ENCODE peak calls at places on chromosomes 16 and 17, in nine cellular contexts. S is transverse colon, I is stomach, F is upper lobe of left lung, A is adrenal gland, K is tibial nerve, T is endothelial cell of umbilical vein, L is breast epithelium, C is suprapubic skin. G is an unnamed sample.

GRCh38 chr16:58937661-58938060 is 203.5 kb upstream of the GOT2 start:
- DNase-seq in S (no peak), I (no peak), F (no peak), A (no peak), K (no peak), T (no peak), L (no peak), C (no peak), G (no peak)

GRCh38 chr17:15307686-15308085 is 33.7 kb downstream of the TEKT3 start:
- DNase-seq in S (peak; percentile 41), I (no peak), F (no peak), A (no peak), K (no peak), T (no peak), L (no peak), C (no peak), G (no peak)

GRCh38 chr16:85353839-85354622 is 241.8 kb upstream of the CIBAR2 start:
- DNase-seq in S (peak; percentile 76), I (peak; percentile 82), F (peak; percentile 91), A (no peak), K (no peak), T (no peak), L (peak; percentile 86), C (no peak), G (no peak)

GRCh38 chr17:60390881-60391418 is 983 bp downstream of the USP32 start:
- DNase-seq in S (peak; percentile 38), I (peak; percentile 30), F (peak; percentile 44), A (peak; percentile 73), K (no peak), T (peak; percentile 81), L (no peak), C (no peak), G (peak; percentile 29)

GRCh38 chr16:1481906-1482835 is 6.6 kb downstream of the PTX4 start:
- DNase-seq in S (no peak), I (no peak), F (no peak), A (no peak), K (no peak), T (no peak), L (no peak), C (no peak), G (no peak)

GRCh38 chr16:50373780-50374179 is 5.0 kb upstream of the BRD7 start:
- DNase-seq in S (no peak), I (no peak), F (no peak), A (no peak), K (no peak), T (no peak), L (no peak), C (no peak), G (no peak)

GRCh38 chr16:72723781-72724180 is 324.1 kb downstream of the ZFHX3 start:
- DNase-seq in S (no peak), I (no peak), F (no peak), A (no peak), K (no peak), T (no peak), L (no peak), C (no peak), G (no peak)

GRCh38 chr16:785563-786535 is 2.3 kb downstream of the RPUSD1 start:
- DNase-seq in S (peak; percentile 76), I (peak; percentile 82), F (peak; percentile 70), A (peak; percentile 83), K (peak; percentile 32), T (peak; percentile 26), L (peak; percentile 79), C (peak; percentile 88), G (peak; percentile 75)

GRCh38 chr17:16243811-16244567 is 27.0 kb downstream of the PIGL start:
- DNase-seq in S (peak; percentile 23), I (no peak), F (no peak), A (no peak), K (no peak), T (no peak), L (no peak), C (no peak), G (no peak)

GRCh38 chr17:55889271-55889670 is 138.4 kb downstream of the PCTP start:
- DNase-seq in S (no peak), I (no peak), F (no peak), A (no peak), K (no peak), T (no peak), L (no peak), C (no peak), G (no peak)

GRCh38 chr16:68423771-68424170 is 24.5 kb downstream of the SMPD3 start:
- DNase-seq in S (no peak), I (no peak), F (no peak), A (no peak), K (no peak), T (no peak), L (peak; percentile 25), C (no peak), G (no peak)

GRCh38 chr16:4319454-4319853 is 3.6 kb downstream of the GLIS2 start:
- DNase-seq in S (peak; percentile 59), I (peak; percentile 46), F (peak; percentile 62), A (no peak), K (no peak), T (no peak), L (no peak), C (no peak), G (no peak)

GRCh38 chr16:68319185-68319908 is 8.5 kb downstream of the PRMT7 start:
- DNase-seq in S (no peak), I (no peak), F (peak; percentile 36), A (no peak), K (no peak), T (no peak), L (no peak), C (no peak), G (no peak)

GRCh38 chr17:75250009-75250471 is 11.4 kb downstream of the GGA3 start:
- DNase-seq in S (peak; percentile 57), I (peak; percentile 40), F (no peak), A (no peak), K (no peak), T (peak; percentile 85), L (no peak), C (no peak), G (no peak)

GRCh38 chr17:7910281-7910680 is 5.8 kb downstream of the RNF227 start:
- DNase-seq in S (no peak), I (no peak), F (no peak), A (no peak), K (no peak), T (no peak), L (no peak), C (no peak), G (no peak)

GRCh38 chr17:7915611-7916382 is at the start of gene RNF227:
- DNase-seq in S (peak; percentile 94), I (peak; percentile 91), F (peak; percentile 93), A (peak; percentile 96), K (peak; percentile 85), T (peak; percentile 98), L (peak; percentile 90), C (peak; percentile 94), G (peak; percentile 89)

GRCh38 chr17:7914771-7915610 is 1.1 kb downstream of the RNF227 start:
- DNase-seq in S (peak; percentile 29), I (no peak), F (no peak), A (peak; percentile 78), K (no peak), T (peak; percentile 67), L (no peak), C (no peak), G (no peak)

GRCh38 chr17:7910711-7911110 is 5.4 kb downstream of the RNF227 start:
- DNase-seq in S (no peak), I (no peak), F (no peak), A (no peak), K (no peak), T (no peak), L (no peak), C (no peak), G (no peak)

GRCh38 chr17:7912927-7913524 is 3.1 kb downstream of the RNF227 start:
- DNase-seq in S (no peak), I (no peak), F (no peak), A (no peak), K (no peak), T (peak; percentile 70), L (no peak), C (no peak), G (no peak)
- TF ChIP-seq POLR2A in S (no peak), I (no peak), F (no peak), A (no peak), K (no peak), T (no peak), L (no peak), C (no peak), G (no peak)

GRCh38 chr16:15701975-15702970 is 52.2 kb downstream of the NDE1 start:
- DNase-seq in S (no peak), I (no peak), F (no peak), A (no peak), K (no peak), T (no peak), L (no peak), C (no peak), G (no peak)
- TF ChIP-seq CTCF in S (no peak), I (no peak), F (no peak), A (no peak), K (no peak), T (no peak), L (no peak), C (no peak), G (no peak)

DNA sequence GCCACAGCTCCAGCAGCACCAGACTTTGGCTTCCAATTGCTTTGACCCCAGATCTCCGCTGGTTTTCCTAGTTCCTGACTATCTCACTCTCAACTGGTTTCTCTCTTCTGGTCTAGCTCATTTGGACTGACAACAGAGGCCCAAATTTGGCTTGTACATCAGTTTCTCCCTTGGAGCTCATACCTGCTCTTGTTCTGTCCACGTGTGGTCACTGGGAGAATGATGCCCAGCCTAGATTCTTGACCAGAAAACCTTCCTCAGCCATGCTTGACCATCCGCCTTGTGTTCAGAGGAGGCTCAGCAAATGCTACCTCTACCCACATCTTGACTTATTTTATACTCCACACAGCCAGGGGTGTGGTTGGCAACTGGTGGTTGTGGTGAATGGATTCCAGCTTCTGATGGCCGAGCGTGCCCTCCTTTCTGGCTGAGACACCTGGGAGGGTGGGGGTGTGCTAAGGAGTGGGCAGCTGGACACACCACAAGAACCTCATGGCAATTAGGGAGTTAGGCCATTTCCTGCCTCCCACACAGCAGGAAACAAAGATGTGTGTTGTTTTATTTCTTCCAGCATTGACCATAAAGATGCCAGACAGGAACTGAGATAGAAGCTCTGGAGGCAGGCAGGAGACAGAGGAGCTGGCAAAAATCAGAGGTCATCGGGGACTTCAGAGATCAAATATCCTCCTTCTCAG is 93.8 kb upstream of the FAM20A start:
- DNase-seq in S (no peak), I (no peak), F (no peak), A (no peak), K (no peak), T (no peak), L (no peak), C (no peak), G (no peak)
- TF ChIP-seq POLR2A in S (no peak), I (no peak), F (no peak), A (no peak), K (no peak), T (no peak), L (no peak), C (no peak), G (no peak)

DNA sequence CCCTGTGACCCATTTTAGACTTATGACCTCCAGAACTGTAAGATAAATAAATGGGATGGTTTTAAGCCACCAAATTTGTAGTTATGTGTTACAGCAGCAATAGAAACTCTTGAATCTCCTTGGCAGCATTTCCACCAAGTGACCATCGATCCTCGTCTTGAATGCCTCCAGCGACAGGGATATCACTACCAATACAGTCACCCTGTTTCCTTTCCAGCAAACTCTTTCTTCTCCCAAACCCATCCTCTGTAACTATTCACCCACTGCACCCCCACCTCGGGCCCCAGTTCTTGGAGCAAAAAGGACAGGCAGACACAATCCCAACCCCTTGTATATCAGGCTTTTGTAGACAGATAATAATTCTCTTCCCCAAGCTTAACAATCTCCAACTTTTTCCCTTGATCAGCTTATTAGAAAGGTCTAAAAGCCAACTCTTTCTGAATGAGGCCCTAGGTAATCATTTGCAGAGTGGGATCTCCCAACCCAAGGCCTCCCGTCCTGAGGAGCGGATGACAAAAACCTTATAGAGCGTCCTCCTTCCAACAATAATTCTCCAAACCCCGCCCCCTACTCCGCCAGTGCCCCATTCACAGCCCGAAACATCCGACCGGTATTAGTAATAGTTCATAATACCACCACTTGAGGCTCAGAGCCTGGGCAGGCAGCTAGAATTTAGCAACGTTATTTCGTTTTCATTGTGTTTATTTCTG is 14.7 kb upstream of the PLLP start:
- DNase-seq in S (peak; percentile 50), I (peak; percentile 40), F (peak; percentile 55), A (no peak), K (no peak), T (no peak), L (peak; percentile 63), C (no peak), G (no peak)
- TF ChIP-seq CTCF in S (peak; percentile 36), I (no peak), F (no peak), A (no peak), K (no peak), T (no peak), L (no peak), C (peak; percentile 33), G (no peak)

G was measured in right lobe of liver.